ENCODE peak calls at places on chromosomes 4 and X, in eight cellular contexts. H is GM18507; O is ovary; J is stimulated activated CD8-positive, alpha-beta memory T cell treated with anti-CD3 and anti-CD28 coated beads, Interleukin-15, amount 100 ng/mL, for 1 hour; U is breast epithelium; Z is ELR; B is foreskin fibroblast; I is GM23248. K is an unnamed sample.

GRCh38 chr4:109411964-109412363 is 21.7 kb upstream of the SEC24B start:
- DNase-seq in H (no peak), O (no peak), J (no peak), U (no peak), Z (no peak), B (no peak), I (no peak), K (no peak)

GRCh38 chr4:145840162-145840768 is 98.4 kb downstream of the ZNF827 start:
- DNase-seq in H (no peak), O (no peak), J (no peak), U (no peak), Z (peak), B (no peak), I (peak), K (peak)

GRCh38 chrX:150486011-150486410 is 82.4 kb upstream of the MTM1 start:
- DNase-seq in H (no peak), O (no peak), J (peak), U (peak), Z (peak), B (peak), I (peak), K (peak)

GRCh38 chrX:141176586-141177451 is at the start of gene LDOC1:
- DNase-seq in H (no peak), O (peak), J (peak), U (peak), Z (peak), B (peak), I (peak), K (peak)

GRCh38 chr4:94957030-94957429 is 199.3 kb downstream of the BMPR1B start:
- DNase-seq in H (no peak), O (no peak), J (no peak), U (no peak), Z (no peak), B (no peak), I (no peak), K (no peak)

GRCh38 chr4:120055167-120055566 is 11.5 kb downstream of the MAD2L1 start:
- DNase-seq in H (no peak), O (no peak), J (no peak), U (no peak), Z (no peak), B (no peak), I (no peak), K (no peak)

GRCh38 chr4:168608771-168609170 is 111.9 kb downstream of the PALLD start:
- DNase-seq in H (no peak), O (no peak), J (no peak), U (no peak), Z (no peak), B (no peak), I (no peak), K (no peak)

GRCh38 chrX:131288738-131289511 is at the start of gene IGSF1:
- DNase-seq in H (no peak), O (peak), J (no peak), U (no peak), Z (no peak), B (no peak), I (peak), K (no peak)

GRCh38 chr4:17033256-17034245 is 135.1 kb upstream of the LDB2 start:
- DNase-seq in H (no peak), O (no peak), J (no peak), U (no peak), Z (no peak), B (peak), I (peak), K (no peak)

GRCh38 chr4:37639551-37640293 is 46.5 kb downstream of the RELL1 start:
- DNase-seq in H (no peak), O (no peak), J (no peak), U (no peak), Z (no peak), B (no peak), I (no peak), K (peak)

GRCh38 chrX:16185725-16186136 is 18.4 kb downstream of the MAGEB17 start:
- DNase-seq in H (peak), O (no peak), J (no peak), U (no peak), Z (peak), B (peak), I (peak), K (peak)

GRCh38 chr4:107131295-107131694 is 95.2 kb upstream of the DKK2 start:
- DNase-seq in H (no peak), O (no peak), J (no peak), U (no peak), Z (peak), B (peak), I (peak), K (peak)

GRCh38 chr4:139524062-139524631 is 31.9 kb downstream of the SETD7 start:
- DNase-seq in H (no peak), O (no peak), J (no peak), U (no peak), Z (no peak), B (no peak), I (no peak), K (peak)

GRCh38 chrX:16711219-16712115 is 1.0 kb downstream of the CTPS2 start:
- DNase-seq in H (no peak), O (peak), J (no peak), U (no peak), Z (no peak), B (no peak), I (peak), K (peak)

GRCh38 chr4:54155936-54156335 is 56.0 kb downstream of the GSX2 start:
- DNase-seq in H (no peak), O (no peak), J (no peak), U (no peak), Z (no peak), B (peak), I (no peak), K (no peak)

GRCh38 chrX:24148118-24148517 is 1.4 kb upstream of the ZFX start:
- DNase-seq in H (no peak), O (no peak), J (no peak), U (no peak), Z (no peak), B (no peak), I (no peak), K (peak)

GRCh38 chrX:78331708-78332107 is 4.3 kb upstream of the CYSLTR1 start:
- DNase-seq in H (no peak), O (no peak), J (no peak), U (no peak), Z (no peak), B (no peak), I (no peak), K (no peak)

GRCh38 chr4:16732741-16733140 is 165.7 kb downstream of the LDB2 start:
- DNase-seq in H (no peak), O (no peak), J (no peak), U (no peak), Z (no peak), B (no peak), I (no peak), K (no peak)

GRCh38 chr4:66921433-66921832 is 623.9 kb downstream of the CENPC start:
- DNase-seq in H (no peak), O (no peak), J (no peak), U (no peak), Z (no peak), B (no peak), I (no peak), K (no peak)

GRCh38 chr4:100420571-100420970 is 97.3 kb downstream of the EMCN start:
- DNase-seq in H (no peak), O (no peak), J (no peak), U (no peak), Z (peak), B (no peak), I (peak), K (peak)

GRCh38 chr4:169485791-169486742 is 126.3 kb downstream of the NEK1 start:
- DNase-seq in H (peak), O (peak), J (no peak), U (no peak), Z (peak), B (peak), I (peak), K (peak)

GRCh38 chr4:148704291-148704690 is 262.1 kb upstream of the NR3C2 start:
- DNase-seq in H (no peak), O (no peak), J (no peak), U (no peak), Z (peak), B (no peak), I (no peak), K (no peak)

GRCh38 chrX:120773801-120774200 is 101.9 kb downstream of the CT47B1 start:
- DNase-seq in H (no peak), O (no peak), J (no peak), U (no peak), Z (no peak), B (no peak), I (no peak), K (no peak)

GRCh38 chrX:39017716-39018115 is 216.5 kb downstream of the MID1IP1 start:
- DNase-seq in H (no peak), O (no peak), J (no peak), U (no peak), Z (no peak), B (no peak), I (no peak), K (no peak)